ENCODE peak calls at places on chromosomes 13 and 19, in seven cellular contexts. S is HCT116, T is SK-N-SH, H is A549, J is K562, F is endothelial cell of umbilical vein, K is H1. G is an unnamed sample.
A peak's percentile ranks its signal among the peaks of the same experiment; 100 is the strongest.

GRCh38 chr19:7907122-7907521 is 3.4 kb downstream of the MAP2K7 start:
- DNase-seq in F (no peak), H (no peak), J (no peak), T (no peak), S (no peak), K (no peak), G (no peak)

GRCh38 chr19:10544242-10544752 is 593 bp downstream of the ATG4D start:
- DNase-seq in J (peak; percentile 68), F (no peak), S (no peak), T (no peak), K (no peak), H (no peak), G (peak; percentile 65)

GRCh38 chr13:29785978-29786377 is 64.4 kb downstream of the UBL3 start:
- DNase-seq in T (no peak), K (no peak), H (no peak), S (no peak), J (no peak), F (no peak), G (no peak)

GRCh38 chr19:11387154-11388034 is 3.3 kb upstream of the EPOR start:
- DNase-seq in K (no peak), F (no peak), J (no peak), H (no peak), S (no peak), T (no peak), G (peak; percentile 56)

GRCh38 chr19:42628411-42629135 is 33.8 kb upstream of the CEACAM8 start:
- DNase-seq in J (no peak), S (no peak), K (no peak), F (no peak), T (no peak), H (no peak), G (no peak)

GRCh38 chr13:26651234-26651633 is 93.8 kb downstream of the WASF3 start:
- DNase-seq in T (no peak), F (no peak), S (no peak), H (no peak), K (no peak), J (no peak), G (no peak)

GRCh38 chr13:110306960-110307696 is at the start of the genes COL4A1 and COL4A2:
- DNase-seq in H (no peak), J (no peak), S (no peak), F (peak; percentile 66), K (no peak), T (peak; percentile 84), G (no peak)

GRCh38 chr19:52923782-52924593 is 760 bp upstream of the ZNF888 start:
- DNase-seq in F (peak; percentile 6), S (no peak), J (peak; percentile 38), H (no peak), K (peak; percentile 55), T (no peak), G (peak; percentile 89)

GRCh38 chr13:25372275-25373081 is 704 bp downstream of the ATP8A2 start:
- DNase-seq in K (peak; percentile 69), T (peak; percentile 74), S (no peak), J (peak; percentile 63), H (no peak), F (no peak), G (no peak)

GRCh38 chr13:106034201-106034600 is 501.3 kb downstream of the EFNB2 start:
- DNase-seq in S (no peak), H (no peak), K (no peak), T (no peak), F (no peak), J (no peak), G (no peak)

GRCh38 chr13:106140476-106140875 is 395.0 kb downstream of the EFNB2 start:
- DNase-seq in K (no peak), S (no peak), T (no peak), F (no peak), J (no peak), H (no peak), G (no peak)

GRCh38 chr13:35526577-35526976 is 50.1 kb upstream of the MAB21L1 start:
- DNase-seq in K (no peak), S (no peak), F (no peak), T (no peak), H (no peak), J (no peak), G (no peak)

GRCh38 chr13:108214511-108215383 is 589 bp downstream of the LIG4 start:
- DNase-seq in J (no peak), S (no peak), H (no peak), F (no peak), T (peak; percentile 36), K (no peak), G (no peak)

GRCh38 chr19:54955356-54955755 is 8.0 kb upstream of the NLRP7 start:
- DNase-seq in H (no peak), K (no peak), S (no peak), J (no peak), F (no peak), T (no peak), G (peak; percentile 54)

GRCh38 chr19:30693179-30693578 is 321.0 kb downstream of the ZNF536 start:
- DNase-seq in T (peak; percentile 59), F (no peak), H (no peak), J (no peak), K (no peak), S (no peak), G (no peak)

GRCh38 chr13:29918845-29919244 is 68.4 kb upstream of the UBL3 start:
- DNase-seq in T (no peak), H (no peak), S (no peak), K (no peak), J (no peak), F (no peak), G (no peak)

GRCh38 chr13:110047511-110047910 is 259.4 kb downstream of the COL4A1 start:
- DNase-seq in H (no peak), F (peak; percentile 35), T (peak; percentile 42), S (no peak), K (no peak), J (no peak), G (no peak)

GRCh38 chr19:16702123-16702522 is 17.5 kb upstream of the NWD1 start:
- DNase-seq in F (no peak), S (no peak), K (no peak), J (no peak), H (no peak), T (peak; percentile 48), G (peak; percentile 40)

GRCh38 chr19:48329167-48329891 is 4.0 kb downstream of the EMP3 start:
- DNase-seq in S (no peak), F (no peak), J (peak; percentile 34), H (no peak), T (no peak), K (no peak), G (peak; percentile 93)

DNA sequence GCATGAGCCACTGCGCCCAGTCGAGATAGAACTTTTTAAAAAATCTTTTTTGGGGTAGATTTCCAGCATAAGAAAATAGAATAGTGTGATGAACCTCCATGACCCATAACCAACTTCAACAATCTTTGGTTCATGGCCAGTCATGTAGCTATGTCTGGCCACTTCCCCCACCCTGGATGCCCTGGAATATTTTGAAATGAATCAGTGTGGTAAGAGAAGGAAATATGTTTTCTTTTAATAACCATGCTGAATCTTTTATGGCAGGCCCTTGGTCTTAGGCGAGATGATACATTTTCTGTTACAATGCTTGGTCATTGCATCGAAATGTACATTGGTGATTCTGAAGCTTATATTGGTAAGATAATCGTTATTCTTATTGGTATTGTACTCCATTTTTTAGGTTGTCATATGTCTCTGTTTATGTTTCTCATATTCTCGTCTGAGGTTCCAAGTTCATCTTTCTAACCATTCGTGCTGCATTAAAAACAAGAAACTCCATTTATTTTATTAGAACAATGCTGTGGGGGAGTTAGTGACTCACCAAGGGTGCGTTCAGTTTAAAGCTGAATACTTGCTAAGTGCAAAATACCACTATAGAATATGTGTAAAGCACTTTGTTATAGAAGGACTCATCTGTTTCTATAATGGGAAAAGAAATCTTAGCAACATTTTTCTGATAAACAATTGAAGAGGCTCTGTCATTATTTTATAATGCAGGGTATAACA is 16.4 kb upstream of the UPF3A start:
- DNase-seq in F (no peak), J (no peak), T (no peak), K (no peak), H (no peak), S (no peak), G (no peak)
- TF ChIP-seq MAX in F (no peak), J (no peak), T (no peak), K (no peak), H (no peak), S (no peak), G (no peak)

DNA sequence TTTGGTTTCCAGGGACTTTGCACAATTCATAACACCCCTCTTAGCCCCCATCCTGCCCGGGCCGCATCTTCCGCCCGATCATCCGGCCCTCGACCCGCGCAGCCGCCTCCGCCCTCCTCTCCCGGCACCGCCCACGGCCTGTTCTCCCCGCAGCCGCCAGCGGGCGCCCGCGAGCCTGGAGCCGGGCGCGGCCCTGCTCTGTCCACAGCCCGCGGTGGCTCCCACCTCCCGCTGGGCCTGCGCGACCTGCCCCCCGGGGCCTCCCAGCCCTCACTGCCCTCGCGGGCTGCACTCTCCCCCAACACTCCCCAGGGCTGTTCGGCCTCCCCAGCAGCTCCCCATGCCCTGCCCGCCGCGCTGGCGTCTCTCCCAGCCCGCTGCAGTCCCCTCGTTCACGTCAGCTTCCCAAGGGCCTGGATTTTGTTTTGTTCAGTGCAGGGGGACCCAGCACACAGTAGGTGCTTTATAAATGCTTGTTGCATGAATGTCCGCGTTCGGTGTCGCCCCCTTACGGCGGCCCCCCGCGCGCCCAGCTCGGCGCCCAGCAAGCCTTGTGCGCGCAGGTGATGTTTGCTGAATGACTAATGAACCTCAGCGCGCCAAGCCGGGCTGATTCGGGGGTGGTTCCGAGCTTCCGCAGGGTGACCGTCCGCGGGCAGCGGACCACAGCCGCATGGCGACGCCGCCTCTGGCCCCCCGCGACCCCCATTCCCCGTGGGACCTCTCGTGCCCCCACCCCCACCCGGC is 4.6 kb upstream of the APC2 start:
- DNase-seq in T (peak; percentile 94), K (peak; percentile 95), H (peak; percentile 70), J (peak; percentile 83), F (peak; percentile 52), S (no peak), G (peak; percentile 65)
- TF ChIP-seq MAX in T (no peak), K (no peak), H (peak; percentile 72), J (peak; percentile 24), F (no peak), S (peak; percentile 10), G (no peak)

GRCh38 chr19:1316466-1316865 is 30.8 kb downstream of the EFNA2 start:
- DNase-seq in K (no peak), T (no peak), F (no peak), J (no peak), H (no peak), S (no peak), G (no peak)

GRCh38 chr19:1317274-1317673 is 31.6 kb downstream of the EFNA2 start:
- DNase-seq in F (no peak), K (no peak), S (no peak), H (no peak), J (no peak), T (no peak), G (no peak)

GRCh38 chr19:1312732-1313694 is 27.3 kb downstream of the EFNA2 start:
- DNase-seq in S (peak; percentile 23), J (no peak), F (peak; percentile 41), K (no peak), H (peak; percentile 88), T (no peak), G (no peak)

GRCh38 chr19:1313695-1314613 is 28.3 kb downstream of the EFNA2 start:
- DNase-seq in F (no peak), S (no peak), J (no peak), T (no peak), H (no peak), K (no peak), G (no peak)

GRCh38 chr19:1315470-1316166 is 29.9 kb downstream of the EFNA2 start:
- DNase-seq in J (peak; percentile 86), T (peak; percentile 95), H (peak; percentile 58), F (peak; percentile 31), S (peak; percentile 18), K (peak; percentile 87), G (peak; percentile 49)
- TF ChIP-seq MAX in J (no peak), T (no peak), H (peak; percentile 50), F (no peak), S (no peak), K (no peak), G (no peak)

GRCh38 chr13:89951341-89951740 is 1396.1 kb upstream of the MIR17HG start:
- DNase-seq in K (no peak), T (no peak), J (no peak), F (no peak), S (no peak), H (no peak), G (no peak)
- TF ChIP-seq MAX in K (no peak), T (no peak), J (no peak), F (no peak), S (no peak), H (no peak), G (no peak)